ENCODE peak calls at places on chromosome 20, in seven cellular contexts. W is CD4-positive, alpha-beta memory T cell; C is choroid plexus epithelial cell; O is CD8-positive, alpha-beta memory T cell; R is foreskin fibroblast; U is pancreas; E is HCT116. A is an unnamed sample.

GRCh38 chr20:39795401-39796272 is 833.5 kb downstream of the DHX35 start:
- DNase-seq in W (no peak), C (peak; percentile 26), O (no peak), R (no peak), U (no peak), E (no peak), A (peak; percentile 67)

GRCh38 chr20:36572701-36573102 is 695 bp upstream of the TGIF2 start:
- DNase-seq in W (no peak), C (peak; percentile 35), O (peak; percentile 47), R (no peak), U (no peak), E (no peak), A (peak; percentile 24)

GRCh38 chr20:52056203-52057062 is 135.1 kb downstream of the ZFP64 start:
- DNase-seq in W (no peak), C (peak; percentile 71), O (no peak), R (peak; percentile 83), U (no peak), E (peak; percentile 7), A (peak; percentile 79)

GRCh38 chr20:42706762-42707161 is 482.9 kb downstream of the PTPRT start:
- DNase-seq in W (no peak), C (no peak), O (no peak), R (no peak), U (no peak), E (no peak), A (no peak)

GRCh38 chr20:18101125-18101820 is 36.4 kb upstream of the KAT14 start:
- DNase-seq in W (no peak), C (no peak), O (no peak), R (no peak), U (no peak), E (no peak), A (no peak)

GRCh38 chr20:47960277-47960676 is 175.0 kb upstream of the SULF2 start:
- DNase-seq in W (no peak), C (no peak), O (no peak), R (no peak), U (no peak), E (no peak), A (no peak)

GRCh38 chr20:25213566-25214415 is 18.3 kb downstream of the ENTPD6 start:
- DNase-seq in W (no peak), C (no peak), O (no peak), R (no peak), U (no peak), E (no peak), A (no peak)

GRCh38 chr20:31841928-31842327 is 3.5 kb downstream of the FOXS1 start:
- DNase-seq in W (no peak), C (peak; percentile 84), O (no peak), R (no peak), U (no peak), E (no peak), A (no peak)

GRCh38 chr20:52231230-52231746 is 39.7 kb upstream of the ZFP64 start:
- DNase-seq in W (no peak), C (no peak), O (no peak), R (no peak), U (no peak), E (no peak), A (no peak)

GRCh38 chr20:50762045-50762422 is 30.7 kb downstream of the PARD6B start:
- DNase-seq in W (no peak), C (no peak), O (no peak), R (no peak), U (no peak), E (no peak), A (no peak)

GRCh38 chr20:11003341-11003740 is 329.5 kb upstream of the JAG1 start:
- DNase-seq in W (no peak), C (no peak), O (no peak), R (no peak), U (no peak), E (no peak), A (peak; percentile 44)

GRCh38 chr20:63117661-63118302 is 98.1 kb downstream of the YTHDF1 start:
- DNase-seq in W (no peak), C (no peak), O (no peak), R (no peak), U (no peak), E (no peak), A (no peak)

GRCh38 chr20:59778615-59779200 is 154.7 kb downstream of the SYCP2 start:
- DNase-seq in W (no peak), C (no peak), O (no peak), R (no peak), U (no peak), E (no peak), A (no peak)

GRCh38 chr20:38547288-38547825 is 33.6 kb upstream of the ADIG start:
- DNase-seq in W (no peak), C (no peak), O (no peak), R (no peak), U (no peak), E (no peak), A (no peak)

GRCh38 chr20:37845261-37845681 is 57.7 kb upstream of the VSTM2L start:
- DNase-seq in W (no peak), C (no peak), O (no peak), R (no peak), U (peak; percentile 36), E (no peak), A (no peak)

GRCh38 chr20:61674051-61674450 is 391.6 kb downstream of the TAF4 start:
- DNase-seq in W (no peak), C (no peak), O (no peak), R (no peak), U (no peak), E (no peak), A (no peak)

GRCh38 chr20:300345-300744 is 3.0 kb downstream of the ZCCHC3 start:
- DNase-seq in W (no peak), C (no peak), O (no peak), R (no peak), U (no peak), E (no peak), A (no peak)

GRCh38 chr20:675453-676314 is at the start of gene SCRT2:
- DNase-seq in W (peak; percentile 62), C (peak; percentile 75), O (peak; percentile 37), R (peak; percentile 66), U (peak; percentile 86), E (no peak), A (peak; percentile 60)

GRCh38 chr20:6707231-6707870 is 60.1 kb upstream of the BMP2 start:
- DNase-seq in W (no peak), C (peak; percentile 39), O (no peak), R (no peak), U (no peak), E (no peak), A (no peak)

GRCh38 chr20:56631990-56632327 is 2.9 kb downstream of the TFAP2C start:
- DNase-seq in W (no peak), C (no peak), O (no peak), R (no peak), U (no peak), E (no peak), A (peak; percentile 29)
- H3K4me3 ChIP-seq in W (no peak overlapping the region), C (no peak overlapping the region), O (no peak overlapping the region), R (peak overlapping the region; percentile 78), U (no peak overlapping the region), E (no peak overlapping the region), A (peak overlapping the region; percentile 58)

DNA sequence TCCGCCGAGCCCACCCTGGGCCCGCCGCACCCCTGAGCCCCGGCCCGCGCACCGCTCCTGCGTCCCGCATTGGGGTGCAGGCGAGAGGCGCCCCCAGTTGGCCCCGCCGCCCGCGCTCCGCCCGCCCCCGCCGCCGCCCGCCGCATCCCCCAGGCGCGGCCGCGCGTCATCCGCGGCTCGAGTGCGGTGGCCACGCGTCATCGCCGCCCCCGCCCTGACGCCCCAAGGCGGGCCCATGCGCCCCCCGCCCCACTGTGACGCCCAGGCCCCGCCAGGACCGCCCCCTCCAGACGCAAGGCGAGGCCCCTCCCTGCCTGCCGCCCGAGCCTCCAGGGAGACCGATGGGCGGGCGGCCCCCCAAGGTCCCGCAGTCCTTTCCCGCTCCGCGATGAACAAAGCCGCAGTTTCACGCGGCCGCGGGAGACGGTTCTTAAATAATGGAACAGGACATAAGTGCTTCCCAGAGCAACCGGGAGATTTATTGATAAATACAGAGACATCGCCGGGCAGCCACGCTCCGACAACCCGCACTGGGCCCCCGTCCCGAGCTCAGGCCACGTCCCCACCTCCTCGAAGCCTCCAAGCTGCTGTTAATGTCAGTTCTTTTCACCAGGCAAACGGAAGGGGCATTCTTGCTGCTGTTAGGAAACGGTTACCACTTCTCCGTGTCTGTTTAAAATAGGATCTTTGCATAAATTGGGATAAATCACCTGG is at the start of gene ANKRD60:
- DNase-seq in W (peak; percentile 65), C (peak; percentile 63), O (peak; percentile 30), R (peak; percentile 29), U (no peak), E (no peak), A (no peak)
- H3K4me3 ChIP-seq in W (no peak within 1 kb of the TSS), C (peak within 1 kb of the TSS; percentile 53), O (no peak within 1 kb of the TSS), R (peak within 1 kb of the TSS; percentile 32), U (no peak within 1 kb of the TSS), E (no peak within 1 kb of the TSS), A (no peak within 1 kb of the TSS)

GRCh38 chr20:21019831-21020655 is 86.1 kb downstream of the LINC00237 start:
- DNase-seq in W (no peak), C (no peak), O (no peak), R (no peak), U (no peak), E (no peak), A (no peak)
- H3K4me3 ChIP-seq in W (no peak overlapping the region), C (no peak overlapping the region), O (no peak overlapping the region), R (no peak overlapping the region), U (no peak overlapping the region), E (no peak overlapping the region), A (no peak overlapping the region)

GRCh38 chr20:4947817-4948559 is 53.3 kb downstream of the SLC23A2 start:
- DNase-seq in W (no peak), C (no peak), O (no peak), R (no peak), U (no peak), E (no peak), A (no peak)

GRCh38 chr20:4944918-4945317 is 56.4 kb downstream of the SLC23A2 start:
- DNase-seq in W (no peak), C (no peak), O (no peak), R (no peak), U (no peak), E (no peak), A (no peak)

GRCh38 chr20:4944518-4944917 is 56.8 kb downstream of the SLC23A2 start:
- DNase-seq in W (no peak), C (no peak), O (no peak), R (no peak), U (no peak), E (no peak), A (peak; percentile 32)

GRCh38 chr20:4949833-4950178 is 51.5 kb downstream of the SLC23A2 start:
- DNase-seq in W (peak; percentile 32), C (peak; percentile 73), O (no peak), R (no peak), U (no peak), E (no peak), A (peak; percentile 9)

DNA sequence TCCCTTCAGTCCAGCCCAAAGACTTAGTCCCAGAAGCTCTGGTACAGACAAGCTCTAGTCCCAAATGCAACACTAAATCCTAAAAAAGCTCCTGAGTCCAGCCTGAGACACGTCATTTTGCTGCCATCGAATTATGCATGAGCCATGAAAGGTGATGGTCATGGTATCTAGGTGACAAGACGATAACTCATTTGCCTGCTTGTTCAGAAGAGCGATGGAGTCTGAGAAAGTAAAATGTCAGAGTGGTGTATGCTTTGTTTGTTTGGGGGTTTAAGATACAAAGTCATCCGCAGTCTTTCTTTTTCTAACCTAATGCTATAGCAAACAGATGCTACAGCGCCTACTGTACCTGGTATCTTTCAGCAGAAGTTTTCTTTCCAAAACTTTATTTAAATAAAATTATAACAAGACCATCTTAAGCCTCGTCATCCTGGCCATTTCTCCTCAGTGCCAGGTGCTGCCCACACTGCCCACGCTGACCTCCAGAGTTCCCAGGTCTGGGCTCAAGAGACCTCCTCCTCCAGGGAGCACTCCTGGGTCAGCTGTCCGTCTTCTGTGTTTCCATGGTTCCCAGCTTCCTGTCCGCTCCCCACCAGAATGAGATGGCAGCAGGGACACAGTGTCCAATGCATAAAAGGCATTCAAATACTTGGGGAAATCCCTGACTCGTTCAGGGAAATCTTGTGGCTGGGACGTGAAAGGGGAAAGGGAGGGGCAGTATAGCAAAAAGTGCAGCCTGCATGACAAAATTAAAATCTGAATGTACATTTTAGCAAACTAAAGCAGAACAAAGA is 54.5 kb downstream of the SLC23A2 start:
- DNase-seq in W (no peak), C (no peak), O (no peak), R (no peak), U (no peak), E (no peak), A (no peak)
- H3K4me3 ChIP-seq in W (no peak overlapping the region), C (no peak overlapping the region), O (no peak overlapping the region), R (no peak overlapping the region), U (no peak overlapping the region), E (no peak overlapping the region), A (no peak overlapping the region)

A was measured in mammary epithelial cell.